ENCODE peak calls at places on chromosomes 11 and 22, in five cellular contexts. H is H1, N is GM12878, Y is HepG2, L is K562. C is an unnamed sample.

GRCh38 chr22:48832592-48832991 is 995.1 kb downstream of the BRD1 start:
- DNase-seq in H (no peak), N (no peak), Y (no peak), L (peak), C (no peak)

GRCh38 chr11:110308071-110308470 is 11.7 kb upstream of the RDX start:
- DNase-seq in H (no peak), N (no peak), Y (no peak), L (no peak), C (no peak)

GRCh38 chr11:111291764-111292163 is 6.6 kb upstream of the POU2AF3 start:
- DNase-seq in H (no peak), N (no peak), Y (no peak), L (no peak), C (no peak)

GRCh38 chr11:111512296-111513239 is at the start of gene BTG4:
- DNase-seq in H (peak), N (no peak), Y (no peak), L (peak), C (peak)

GRCh38 chr11:58530236-58530635 is 22.3 kb upstream of the OR5B21 start:
- DNase-seq in H (no peak), N (no peak), Y (no peak), L (no peak), C (no peak)

GRCh38 chr11:100512475-100512874 is 174.6 kb upstream of the ARHGAP42 start:
- DNase-seq in H (no peak), N (no peak), Y (no peak), L (no peak), C (no peak)

GRCh38 chr11:269146-269890 is 8.9 kb upstream of the NLRP6 start:
- DNase-seq in H (no peak), N (peak), Y (peak), L (peak), C (peak)

GRCh38 chr11:34356576-34356917 is 1.3 kb downstream of the ABTB2 start:
- DNase-seq in H (no peak), N (no peak), Y (no peak), L (no peak), C (peak)

GRCh38 chr22:21947040-21948014 is 5.3 kb downstream of the PPM1F start:
- DNase-seq in H (peak), N (no peak), Y (peak), L (peak), C (peak)

GRCh38 chr11:32779131-32779530 is 15.3 kb downstream of the CCDC73 start:
- DNase-seq in H (no peak), N (no peak), Y (no peak), L (no peak), C (no peak)

GRCh38 chr22:35634981-35635540 is 13.2 kb upstream of the APOL6 start:
- DNase-seq in H (no peak), N (no peak), Y (no peak), L (peak), C (no peak)

GRCh38 chr11:1660025-1660867 is 30.7 kb downstream of the KRTAP5-5 start:
- DNase-seq in H (no peak), N (no peak), Y (no peak), L (no peak), C (no peak)

GRCh38 chr11:33463059-33463458 is 205.9 kb downstream of the HIPK3 start:
- DNase-seq in H (no peak), N (no peak), Y (no peak), L (no peak), C (no peak)

GRCh38 chr11:47348859-47349258 is 3.6 kb downstream of the MYBPC3 start:
- DNase-seq in H (no peak), N (no peak), Y (peak), L (no peak), C (peak)

GRCh38 chr22:41305646-41306045 is 4.3 kb downstream of the ZC3H7B start:
- DNase-seq in H (no peak), N (no peak), Y (no peak), L (no peak), C (no peak)

GRCh38 chr22:43847376-43848289 is 14.7 kb downstream of the SULT4A1 start:
- DNase-seq in H (no peak), N (no peak), Y (no peak), L (no peak), C (no peak)

GRCh38 chr11:8408151-8408930 is 144.7 kb upstream of the LMO1 start:
- DNase-seq in H (no peak), N (no peak), Y (no peak), L (no peak), C (no peak)

GRCh38 chr11:34501962-34502361 is 11.6 kb downstream of the ELF5 start:
- DNase-seq in H (no peak), N (no peak), Y (no peak), L (no peak), C (no peak)

GRCh38 chr11:17208257-17208999 is 642 bp upstream of the PIK3C2A start:
- DNase-seq in H (no peak), N (no peak), Y (peak), L (no peak), C (peak)

GRCh38 chr11:40281055-40281580 is 1178.3 kb downstream of the LRRC4C start:
- DNase-seq in H (no peak), N (no peak), Y (no peak), L (no peak), C (peak)

GRCh38 chr11:74322667-74323066 is 11.2 kb upstream of the P4HA3 start:
- DNase-seq in H (no peak), N (no peak), Y (no peak), L (no peak), C (no peak)

GRCh38 chr11:19121646-19122045 is 4.7 kb downstream of the ZDHHC13 start:
- DNase-seq in H (no peak), N (no peak), Y (no peak), L (no peak), C (no peak)

GRCh38 chr22:31561238-31561887 is 65.0 kb downstream of the SFI1 start:
- DNase-seq in H (peak), N (no peak), Y (peak), L (peak), C (peak)

GRCh38 chr11:110317516-110317932 is 21.1 kb upstream of the RDX start:
- DNase-seq in H (no peak), N (no peak), Y (no peak), L (peak), C (no peak)

GRCh38 chr11:47268448-47269001 is 1.4 kb upstream of the MADD start:
- DNase-seq in H (peak), N (no peak), Y (no peak), L (no peak), C (peak)

DNA sequence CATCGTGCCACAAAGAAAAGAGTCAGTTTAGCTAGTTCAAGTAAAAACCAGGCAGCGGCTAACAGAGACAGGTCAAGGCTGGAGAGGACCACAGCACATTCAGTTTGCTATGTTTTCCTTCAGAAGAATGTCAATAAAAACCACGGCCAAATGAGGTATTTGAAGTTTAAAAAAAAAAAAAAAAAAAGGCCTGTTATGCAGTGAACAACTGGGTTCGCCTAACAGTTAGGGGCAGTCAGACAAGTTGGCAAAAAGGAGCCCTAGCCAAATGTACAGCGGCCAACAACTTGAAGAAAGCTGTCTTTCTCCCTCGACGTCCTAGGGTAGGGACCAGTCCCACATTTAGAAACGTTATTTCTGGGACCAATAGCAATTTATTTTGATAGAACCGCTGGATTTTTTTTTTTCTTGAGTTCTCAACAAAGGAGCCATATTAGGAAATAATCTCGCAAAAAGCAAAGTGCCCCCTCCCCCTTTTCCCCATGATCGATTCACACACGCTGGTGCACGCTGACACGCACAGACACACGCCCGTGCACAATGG is 237.8 kb downstream of the TTC28 start:
- DNase-seq in H (no peak), N (no peak), Y (peak), L (no peak), C (no peak)
- TF ChIP-seq CREB1 in H (no peak), N (no peak), Y (no peak), L (no peak), C (no peak)

DNA sequence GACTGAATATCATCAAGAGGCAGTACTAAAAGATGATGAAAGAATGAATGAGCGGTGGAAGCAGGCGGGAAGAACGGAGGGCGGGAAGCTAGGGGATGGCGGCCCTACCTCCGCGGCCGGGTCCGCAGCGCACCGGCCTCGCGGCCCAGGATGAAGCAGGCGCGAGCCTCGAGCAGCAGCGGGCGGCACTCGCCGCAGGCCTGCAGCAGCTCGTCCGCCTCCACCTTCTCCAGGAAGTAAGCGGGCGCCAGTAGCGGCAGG is 3.4 kb downstream of the KLHL35 start:
- DNase-seq in H (no peak), N (no peak), Y (no peak), L (no peak), C (no peak)
- TF ChIP-seq EZH2 in H (no peak), N (no peak), Y (no peak), L (no peak), C (no peak)

GRCh38 chr22:46376908-46377565 is 41.5 kb downstream of the TRMU start:
- DNase-seq in H (no peak), N (no peak), Y (peak), L (no peak), C (no peak)
- TF ChIP-seq CREB1 in H (no peak), N (no peak), Y (no peak), L (no peak), C (no peak)

GRCh38 chr22:29704528-29705285 is 15.1 kb upstream of the CABP7 start:
- DNase-seq in H (no peak), N (no peak), Y (peak), L (no peak), C (no peak)

GRCh38 chr22:29702931-29703594 is 16.7 kb upstream of the CABP7 start:
- DNase-seq in H (no peak), N (no peak), Y (no peak), L (no peak), C (peak)

GRCh38 chr22:29705651-29706050 is 14.2 kb upstream of the CABP7 start:
- DNase-seq in H (no peak), N (no peak), Y (no peak), L (no peak), C (no peak)

GRCh38 chr22:29702025-29702930 is 17.5 kb upstream of the CABP7 start:
- DNase-seq in H (no peak), N (no peak), Y (no peak), L (no peak), C (no peak)

DNA sequence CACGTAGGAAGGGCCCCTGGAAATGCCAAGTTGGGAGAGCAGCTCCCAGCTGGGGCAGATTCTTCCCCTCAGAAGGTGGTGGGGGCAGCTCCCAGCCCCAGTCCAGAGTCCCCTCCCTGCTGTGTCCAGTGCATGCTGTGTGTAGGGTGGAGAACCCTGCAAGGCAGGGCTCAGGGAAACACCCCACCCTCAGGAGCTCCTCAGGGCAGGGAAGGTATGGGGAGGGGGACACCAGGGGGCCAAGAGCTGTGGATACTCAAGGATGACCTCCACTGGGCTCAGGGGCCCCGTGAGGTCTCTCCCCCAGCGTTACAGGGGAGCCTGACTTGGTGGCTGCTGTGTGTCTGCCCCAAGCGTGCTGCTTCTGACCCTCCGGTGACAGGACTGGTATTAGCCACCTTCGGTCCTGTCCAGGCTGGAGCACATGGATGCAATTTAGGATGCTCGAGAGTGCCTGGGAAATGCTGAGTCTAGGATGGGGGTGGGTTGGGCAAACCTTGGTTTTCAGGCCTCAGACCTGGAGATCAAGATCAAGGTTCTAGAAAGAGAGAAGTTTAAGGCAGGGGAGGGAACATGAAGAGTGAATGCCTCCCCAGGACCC is 16.1 kb upstream of the CABP7 start:
- DNase-seq in H (no peak), N (no peak), Y (no peak), L (no peak), C (no peak)
- TF ChIP-seq EZH2 in H (no peak), N (no peak), Y (no peak), L (no peak), C (no peak)

DNA sequence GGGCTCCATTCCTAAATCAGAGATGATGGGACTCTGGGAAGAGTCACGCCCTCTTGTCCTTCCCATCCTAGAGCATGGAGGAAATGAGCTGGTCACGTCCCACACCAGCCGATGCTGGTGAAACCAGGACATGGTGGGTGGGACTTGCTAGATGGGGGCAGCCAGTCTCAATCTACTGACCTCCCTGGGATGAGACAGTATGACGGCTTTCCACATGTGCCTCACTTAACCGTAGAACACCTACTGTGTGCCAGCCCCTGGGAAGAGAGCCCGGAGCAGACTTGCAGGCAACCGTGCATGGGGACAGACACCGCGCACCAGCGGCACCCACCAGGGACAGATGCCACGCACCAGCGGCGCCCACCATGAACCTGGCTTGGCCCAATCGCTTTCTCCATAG is 3.8 kb downstream of the OSBPL5 start:
- DNase-seq in H (no peak), N (no peak), Y (no peak), L (no peak), C (no peak)
- TF ChIP-seq CREB1 in H (no peak), N (no peak), Y (no peak), L (no peak), C (no peak)

GRCh38 chr22:36824655-36825054 is 7.8 kb upstream of the PVALB start:
- DNase-seq in H (no peak), N (no peak), Y (no peak), L (no peak), C (no peak)
- TF ChIP-seq EZH2 in H (no peak), N (no peak), Y (no peak), L (no peak), C (no peak)